ENCODE peak calls at places on chromosomes 7 and 10, in eight cellular contexts. H, U, S, F, I, Z, J and Q are unnamed samples. For H3K4me1, the result is how much of the 10 kb centered on the place peaks cover.

GRCh38 chr7:39353615-39354376 is 212.4 kb upstream of the YAE1 start:
- DNase-seq in H (peak), U (no peak), S (no peak), F (no peak), I (no peak), Z (peak), J (no peak), Q (no peak)

GRCh38 chr7:32094516-32094915 is 24.3 kb upstream of the PDE1C start:
- DNase-seq in H (no peak), U (no peak), S (no peak), F (no peak), I (no peak), Z (no peak), J (no peak), Q (no peak)

GRCh38 chr7:151385626-151386300 is 24.1 kb downstream of the WDR86 start:
- DNase-seq in H (peak), U (no peak), S (no peak), F (no peak), I (no peak), Z (peak), J (no peak), Q (no peak)

GRCh38 chr7:44189286-44189992 is at the start of gene GCK:
- DNase-seq in H (no peak), U (no peak), S (no peak), F (no peak), I (no peak), Z (no peak), J (no peak), Q (no peak)

GRCh38 chr7:27802977-27803376 is 63.0 kb downstream of the TAX1BP1 start:
- DNase-seq in H (no peak), U (no peak), S (no peak), F (no peak), I (no peak), Z (no peak), J (no peak), Q (no peak)

GRCh38 chr10:30417301-30417700 is 16.7 kb upstream of the MAP3K8 start:
- DNase-seq in H (no peak), U (no peak), S (no peak), F (no peak), I (no peak), Z (no peak), J (no peak), Q (no peak)

GRCh38 chr10:124560377-124560776 is 98.8 kb downstream of the LHPP start:
- DNase-seq in H (peak), U (no peak), S (peak), F (peak), I (peak), Z (peak), J (peak), Q (peak)

GRCh38 chr10:30915141-30915540 is 116.5 kb downstream of the ZNF438 start:
- DNase-seq in H (no peak), U (no peak), S (no peak), F (no peak), I (peak), Z (no peak), J (no peak), Q (no peak)

GRCh38 chr10:90658791-90659190 is 199.0 kb downstream of the HTR7 start:
- DNase-seq in H (no peak), U (no peak), S (no peak), F (no peak), I (no peak), Z (no peak), J (no peak), Q (no peak)

GRCh38 chr10:63217120-63217605 is 84.0 kb downstream of the NRBF2 start:
- DNase-seq in H (no peak), U (peak), S (no peak), F (no peak), I (peak), Z (no peak), J (no peak), Q (no peak)

GRCh38 chr7:3300221-3300650 is 816 bp upstream of the SDK1 start:
- DNase-seq in H (no peak), U (peak), S (no peak), F (no peak), I (peak), Z (no peak), J (no peak), Q (no peak)

GRCh38 chr7:15891151-15891842 is 204.8 kb upstream of the MEOX2 start:
- DNase-seq in H (no peak), U (no peak), S (no peak), F (no peak), I (peak), Z (no peak), J (no peak), Q (no peak)

GRCh38 chr7:18064242-18064838 is 36.7 kb upstream of the PRPS1L1 start:
- DNase-seq in H (no peak), U (peak), S (no peak), F (no peak), I (no peak), Z (no peak), J (no peak), Q (no peak)

GRCh38 chr7:96414931-96415292 is 93.0 kb upstream of the SLC25A13 start:
- DNase-seq in H (no peak), U (peak), S (no peak), F (no peak), I (peak), Z (no peak), J (no peak), Q (no peak)

GRCh38 chr7:155963771-155964195 is 151.5 kb upstream of the SHH start:
- DNase-seq in H (no peak), U (no peak), S (no peak), F (no peak), I (no peak), Z (no peak), J (no peak), Q (no peak)

GRCh38 chr7:34849163-34849960 is 187.9 kb downstream of the DPY19L1 start:
- DNase-seq in H (no peak), U (peak), S (no peak), F (no peak), I (no peak), Z (no peak), J (no peak), Q (no peak)

GRCh38 chr10:68543004-68543918 is 15.9 kb upstream of the SLC25A16 start:
- DNase-seq in H (no peak), U (peak), S (no peak), F (no peak), I (peak), Z (no peak), J (no peak), Q (no peak)

GRCh38 chr7:44095781-44096180 is 8.4 kb upstream of the AEBP1 start:
- DNase-seq in H (no peak), U (no peak), S (no peak), F (no peak), I (no peak), Z (no peak), J (no peak), Q (no peak)

GRCh38 chr7:108875139-108875538 is 305.5 kb downstream of the DNAJB9 start:
- DNase-seq in H (no peak), U (peak), S (no peak), F (no peak), I (peak), Z (no peak), J (no peak), Q (no peak)

GRCh38 chr7:138886501-138886917 is 88.5 kb upstream of the ATP6V0A4 start:
- DNase-seq in H (no peak), U (peak), S (no peak), F (no peak), I (peak), Z (no peak), J (no peak), Q (no peak)

GRCh38 chr7:20365486-20365885 is 34.8 kb downstream of the ITGB8 start:
- DNase-seq in H (no peak), U (no peak), S (no peak), F (no peak), I (no peak), Z (no peak), J (no peak), Q (no peak)

GRCh38 chr7:131057015-131057518 is 270.6 kb upstream of the MKLN1 start:
- DNase-seq in H (no peak), U (no peak), S (no peak), F (no peak), I (peak), Z (no peak), J (no peak), Q (no peak)

GRCh38 chr10:71727429-71728217 is 8.0 kb upstream of the C10orf105 start:
- DNase-seq in H (peak), U (peak), S (peak), F (peak), I (no peak), Z (peak), J (peak), Q (no peak)

GRCh38 chr7:105060394-105060793 is 46.4 kb downstream of the KMT2E start:
- DNase-seq in H (no peak), U (no peak), S (no peak), F (no peak), I (no peak), Z (no peak), J (no peak), Q (no peak)

GRCh38 chr7:50552921-50553320 is 12.3 kb downstream of the DDC start:
- DNase-seq in H (no peak), U (no peak), S (no peak), F (no peak), I (peak), Z (no peak), J (no peak), Q (no peak)

GRCh38 chr10:121539757-121540156 is 58.5 kb downstream of the FGFR2 start:
- DNase-seq in H (no peak), U (no peak), S (no peak), F (no peak), I (no peak), Z (no peak), J (no peak), Q (no peak)

GRCh38 chr10:132487241-132488135 is 50.1 kb upstream of the INPP5A start:
- DNase-seq in H (no peak), U (no peak), S (peak), F (no peak), I (no peak), Z (peak), J (no peak), Q (no peak)

GRCh38 chr7:5634107-5634950 is 147.1 kb downstream of the RNF216 start:
- DNase-seq in H (peak), U (no peak), S (peak), F (peak), I (peak), Z (no peak), J (peak), Q (no peak)

GRCh38 chr10:131453772-131454634 is 142.5 kb upstream of the TCERG1L start:
- DNase-seq in H (peak), U (peak), S (no peak), F (peak), I (no peak), Z (no peak), J (peak), Q (no peak)

GRCh38 chr10:114432704-114433103 is 28.4 kb upstream of the AFAP1L2 start:
- DNase-seq in H (no peak), U (no peak), S (no peak), F (no peak), I (peak), Z (no peak), J (no peak), Q (no peak)

GRCh38 chr10:69446650-69447151 is 4.6 kb upstream of the TSPAN15 start:
- DNase-seq in H (no peak), U (peak), S (no peak), F (no peak), I (peak), Z (no peak), J (no peak), Q (no peak)

GRCh38 chr7:95867309-95867708 is 95.0 kb downstream of the DYNC1I1 start:
- DNase-seq in H (no peak), U (no peak), S (no peak), F (no peak), I (no peak), Z (no peak), J (no peak), Q (no peak)

GRCh38 chr10:89475137-89475536 is 60.3 kb downstream of the SLC16A12 start:
- DNase-seq in H (no peak), U (no peak), S (no peak), F (no peak), I (no peak), Z (no peak), J (no peak), Q (no peak)
- H3K4me1 ChIP-seq in H (half or more), U (under half), S (under half), F (half or more), I (under half), Z (half or more), J (half or more), Q (under half)

GRCh38 chr10:70602665-70603438 is at the start of gene PRF1:
- DNase-seq in H (no peak), U (no peak), S (peak), F (no peak), I (no peak), Z (peak), J (no peak), Q (no peak)
- H3K4me3 ChIP-seq in H (no peak), U (no peak), S (peak), F (no peak), I (no peak), Z (peak), J (no peak), Q (peak)

GRCh38 chr7:134375206-134375605 is 58.5 kb upstream of the SLC35B4 start:
- DNase-seq in H (no peak), U (no peak), S (no peak), F (no peak), I (no peak), Z (no peak), J (no peak), Q (no peak)

GRCh38 chr7:134374791-134375190 is 58.1 kb upstream of the SLC35B4 start:
- DNase-seq in H (no peak), U (no peak), S (no peak), F (no peak), I (no peak), Z (no peak), J (no peak), Q (no peak)

GRCh38 chr7:134376693-134377092 is 60.0 kb upstream of the SLC35B4 start:
- DNase-seq in H (no peak), U (no peak), S (no peak), F (no peak), I (no peak), Z (no peak), J (no peak), Q (no peak)

GRCh38 chr7:134374291-134374690 is 57.6 kb upstream of the SLC35B4 start:
- DNase-seq in H (no peak), U (no peak), S (no peak), F (no peak), I (no peak), Z (no peak), J (no peak), Q (no peak)

GRCh38 chr7:134378562-134378961 is 61.8 kb upstream of the SLC35B4 start:
- DNase-seq in H (no peak), U (no peak), S (no peak), F (no peak), I (no peak), Z (no peak), J (no peak), Q (no peak)
- TF ChIP-seq CTCF in H (no peak), U (no peak), S (no peak), F (no peak), I (no peak), Z (no peak), J (no peak), Q (no peak)

DNA sequence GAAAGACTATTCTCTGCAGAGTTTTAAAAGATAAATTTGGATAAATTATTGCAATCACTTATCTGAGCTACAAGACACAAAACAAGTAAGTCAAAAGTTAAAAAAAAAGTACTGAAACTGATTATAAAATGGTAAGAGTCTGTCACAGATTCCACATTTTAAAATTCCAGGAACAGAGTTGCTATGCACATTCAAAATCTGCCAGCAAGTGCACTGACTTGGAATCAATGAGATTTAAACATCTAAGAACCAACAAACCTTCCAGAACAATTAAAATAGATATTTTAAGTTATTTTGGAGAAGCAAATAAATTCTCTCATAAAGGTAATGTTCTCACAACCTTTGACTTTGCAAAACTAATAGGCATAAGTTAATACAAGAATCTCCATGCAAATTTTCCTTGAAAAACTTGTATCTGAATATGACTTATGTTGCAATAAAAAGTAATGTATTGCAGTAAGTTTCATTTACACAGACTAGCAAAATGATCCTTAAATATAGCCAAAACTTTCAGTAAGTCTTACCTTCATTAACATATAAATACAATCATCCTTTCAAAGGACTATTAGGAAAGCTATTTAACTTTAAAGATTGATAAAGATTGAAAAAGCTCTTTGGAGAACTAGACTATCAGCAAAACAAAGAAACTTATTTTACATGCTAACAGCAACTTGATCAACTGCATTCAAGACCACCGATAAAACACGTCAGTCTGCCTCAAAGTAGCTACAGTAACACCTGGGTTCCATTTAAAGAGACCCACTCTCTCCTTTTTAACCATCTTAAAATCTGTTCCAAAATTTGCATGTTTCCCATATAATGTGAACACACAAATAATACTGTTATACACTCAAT is 4.4 kb downstream of the ETV1 start:
- DNase-seq in H (no peak), U (no peak), S (no peak), F (no peak), I (no peak), Z (no peak), J (no peak), Q (no peak)
- H3K4me1 ChIP-seq in H (half or more), U (under half), S (under half), F (under half), I (under half), Z (under half), J (under half), Q (under half)